ENCODE peak calls at places on chromosomes 11 and 22, in four cellular contexts. V, F, P and O are unnamed samples.

GRCh38 chr11:132452616-132453015 is 1079.7 kb downstream of the OPCML start:
- DNase-seq in V (no peak), P (no peak), F (no peak), O (no peak)

GRCh38 chr22:47151490-47151889 is 389.0 kb downstream of the TBC1D22A start:
- DNase-seq in P (no peak), F (no peak), V (no peak), O (no peak)

GRCh38 chr22:25754527-25755202 is 12.7 kb downstream of the MYO18B start:
- DNase-seq in P (no peak), F (no peak), V (no peak), O (no peak)

GRCh38 chr11:112537846-112538330 is 277.2 kb upstream of the PLET1 start:
- DNase-seq in V (no peak), P (no peak), F (no peak), O (no peak)

GRCh38 chr22:45482169-45482568 is 20.5 kb upstream of the FBLN1 start:
- DNase-seq in F (no peak), P (no peak), V (no peak), O (no peak)

GRCh38 chr22:20803696-20804324 is 29.9 kb downstream of the SERPIND1 start:
- DNase-seq in P (no peak), V (peak; percentile 78), F (peak; percentile 40), O (peak; percentile 65)

GRCh38 chr11:77117485-77117884 is 10.6 kb upstream of the MYO7A start:
- DNase-seq in F (no peak), V (no peak), P (no peak), O (no peak)

GRCh38 chr11:86294026-86294425 is 8.0 kb upstream of the HIKESHI start:
- DNase-seq in F (no peak), P (no peak), V (no peak), O (no peak)

GRCh38 chr11:122202161-122202950 is 86.3 kb upstream of the BLID start:
- DNase-seq in V (no peak), F (peak; percentile 6), P (no peak), O (peak; percentile 40)

GRCh38 chr11:66133216-66133775 is 63.2 kb downstream of the PACS1 start:
- DNase-seq in F (no peak), P (no peak), V (no peak), O (no peak)

GRCh38 chr22:50416996-50417395 is 57.8 kb downstream of the SBF1 start:
- DNase-seq in V (no peak), F (no peak), P (no peak), O (no peak)

GRCh38 chr11:13291794-13292193 is 14.2 kb downstream of the BMAL1 start:
- DNase-seq in F (no peak), P (no peak), V (no peak), O (no peak)

GRCh38 chr11:76153609-76153949 is 52.7 kb downstream of the WNT11 start:
- DNase-seq in P (no peak), V (no peak), F (peak; percentile 49), O (no peak)

GRCh38 chr22:30262112-30262511 is 4.5 kb downstream of the OSM start:
- DNase-seq in P (no peak), F (no peak), V (no peak), O (no peak)

GRCh38 chr22:32720924-32721323 is 80.6 kb upstream of the TIMP3 start:
- DNase-seq in P (no peak), V (no peak), F (peak; percentile 64), O (no peak)

GRCh38 chr11:73838443-73839122 is 38.1 kb downstream of the COA4 start:
- DNase-seq in F (no peak), P (no peak), V (no peak), O (peak; percentile 45)

GRCh38 chr11:130421697-130422096 is 6.7 kb downstream of the ADAMTS8 start:
- DNase-seq in F (no peak), P (no peak), V (no peak), O (no peak)

GRCh38 chr11:66218846-66219620 is 49.4 kb upstream of the RAB1B start:
- DNase-seq in P (no peak), F (no peak), V (no peak), O (no peak)

GRCh38 chr11:43853766-43854165 is 26.9 kb upstream of the ALKBH3 start:
- DNase-seq in F (no peak), P (no peak), V (no peak), O (no peak)

GRCh38 chr11:8683115-8683807 is 669 bp downstream of the RPL27A start:
- DNase-seq in V (peak; percentile 39), P (no peak), F (no peak), O (no peak)

GRCh38 chr11:45926001-45926401 is 3.5 kb downstream of the LARGE2 start:
- DNase-seq in F (no peak), V (no peak), P (no peak), O (no peak)

GRCh38 chr11:46677169-46677568 is 23.2 kb downstream of the ARHGAP1 start:
- DNase-seq in V (no peak), F (no peak), P (no peak), O (no peak)

GRCh38 chr11:125342281-125342980 is 153.6 kb downstream of the FEZ1 start:
- DNase-seq in P (no peak), V (no peak), F (no peak), O (no peak)

GRCh38 chr11:1727088-1727690 is 23.2 kb downstream of the IFITM10 start:
- DNase-seq in V (no peak), P (no peak), F (no peak), O (no peak)

GRCh38 chr22:37753746-37754145 is 54.0 kb upstream of the GCAT start:
- DNase-seq in F (no peak), P (no peak), V (no peak), O (no peak)

GRCh38 chr11:79466411-79466810 is 25.6 kb upstream of the TENM4 start:
- DNase-seq in P (no peak), F (no peak), V (no peak), O (no peak)

GRCh38 chr11:95487938-95488337 is 256.9 kb upstream of the SESN3 start:
- DNase-seq in P (no peak), V (no peak), F (peak; percentile 3), O (no peak)

GRCh38 chr11:2151500-2152257 is 9.3 kb downstream of the INS start:
- DNase-seq in V (peak; percentile 84), F (peak; percentile 73), P (no peak), O (peak; percentile 92)

GRCh38 chr11:16000065-16000464 is 356.3 kb downstream of the SOX6 start:
- DNase-seq in F (no peak), P (no peak), V (no peak), O (no peak)

GRCh38 chr11:20131744-20132666 is 28.3 kb downstream of the DBX1 start:
- DNase-seq in P (no peak), V (peak; percentile 76), F (peak; percentile 35), O (peak; percentile 88)

GRCh38 chr22:35510951-35511350 is 29.7 kb upstream of the RASD2 start:
- DNase-seq in F (no peak), P (no peak), V (no peak), O (no peak)

GRCh38 chr22:31870890-31871289 is 73.4 kb upstream of the YWHAH start:
- DNase-seq in P (no peak), V (no peak), F (no peak), O (no peak)

GRCh38 chr11:18768472-18768901 is 23.1 kb downstream of the PTPN5 start:
- DNase-seq in F (no peak), V (no peak), P (peak; percentile 77), O (no peak)
- TF ChIP-seq CREB1 in F (no peak), V (no peak), P (peak; percentile 36), O (no peak)

GRCh38 chr22:38843716-38844660 is at the start of gene NPTXR:
- DNase-seq in V (peak; percentile 83), P (no peak), F (peak; percentile 30), O (peak; percentile 69)
- TF ChIP-seq EZH2 in V (no peak), P (no peak), F (no peak), O (no peak)

DNA sequence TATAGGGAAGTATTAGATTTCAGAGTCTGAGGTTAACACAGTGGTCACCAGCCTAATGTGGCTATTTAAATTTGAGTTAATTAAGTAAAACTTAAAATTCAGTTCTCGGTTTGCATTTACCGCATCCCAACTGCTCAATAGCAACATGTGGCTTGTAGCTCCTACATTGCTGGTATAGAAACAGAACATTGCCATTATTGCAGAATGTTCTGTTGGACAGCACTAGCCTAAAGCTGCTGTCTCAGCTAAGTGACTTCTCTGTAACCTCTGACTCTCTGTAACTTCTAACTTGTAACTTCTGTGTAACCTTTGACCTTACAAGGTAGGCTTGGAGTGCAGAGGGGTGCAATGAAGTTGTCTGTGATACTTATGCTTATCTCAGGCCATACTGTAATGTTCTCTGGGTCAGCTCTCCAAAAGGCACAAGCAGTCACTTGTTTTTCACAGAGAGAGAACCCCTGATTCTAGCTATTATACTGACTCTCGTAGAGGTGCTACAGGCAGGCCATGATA is 78.7 kb downstream of the ZNRF3 start:
- DNase-seq in F (no peak), V (no peak), P (no peak), O (no peak)
- TF ChIP-seq REST in F (no peak), V (no peak), P (no peak), O (no peak)

GRCh38 chr22:43736651-43737050 is 75.5 kb downstream of the EFCAB6 start:
- DNase-seq in P (no peak), V (no peak), F (no peak), O (no peak)

GRCh38 chr22:43739851-43740250 is 72.3 kb downstream of the EFCAB6 start:
- DNase-seq in P (no peak), V (no peak), F (no peak), O (no peak)

GRCh38 chr22:43734370-43735005 is 77.6 kb downstream of the EFCAB6 start:
- DNase-seq in P (no peak), F (no peak), V (no peak), O (no peak)

GRCh38 chr22:43740587-43741270 is 71.4 kb downstream of the EFCAB6 start:
- DNase-seq in P (no peak), V (no peak), F (no peak), O (no peak)

DNA sequence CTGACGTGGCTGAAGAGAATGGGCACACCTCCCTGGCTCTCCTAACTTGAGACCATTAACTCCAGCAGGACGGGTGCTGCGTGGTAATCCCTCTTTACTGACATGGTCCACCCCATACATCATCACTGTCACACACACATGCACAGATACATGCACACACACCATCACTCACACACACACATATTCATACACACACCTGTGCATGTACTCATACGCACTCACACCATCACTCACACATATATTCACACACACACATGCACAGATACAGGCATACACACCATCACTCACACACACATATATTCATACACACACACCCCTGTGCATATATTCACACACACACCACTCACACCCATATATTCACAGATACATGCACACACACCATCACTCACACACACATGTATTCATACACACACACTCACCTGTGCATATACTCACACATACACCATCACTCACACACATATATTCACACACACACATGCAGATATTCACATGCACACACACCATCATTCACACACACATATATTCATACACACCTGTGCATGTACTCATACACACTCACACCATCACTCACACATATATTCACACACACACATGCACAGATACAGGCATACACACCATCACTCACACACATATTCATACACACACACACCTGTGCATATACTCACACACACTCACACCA is 74.8 kb downstream of the EFCAB6 start:
- DNase-seq in F (no peak), V (no peak), P (no peak), O (no peak)
- TF ChIP-seq CREB1 in F (no peak), V (no peak), P (no peak), O (no peak)

DNA sequence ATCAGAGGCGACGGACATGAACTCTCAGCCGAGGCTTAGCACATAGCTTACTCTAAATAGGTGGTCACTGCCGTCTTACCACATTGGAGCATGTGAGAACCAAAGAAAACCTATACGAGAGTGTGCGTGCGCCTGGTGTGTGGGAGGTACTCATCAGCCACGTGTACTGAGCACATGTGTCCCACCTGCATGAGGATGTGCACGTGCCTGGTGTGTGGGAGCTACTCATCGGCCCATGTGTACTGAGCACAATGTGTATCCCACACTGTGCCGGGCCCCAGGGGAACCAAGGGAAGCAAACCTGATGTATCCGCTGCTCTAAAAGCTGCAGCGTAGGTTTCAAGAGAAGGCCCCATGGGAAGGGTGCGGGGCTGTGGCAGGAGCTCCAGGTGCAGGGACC is 56.4 kb downstream of the ANO1 start:
- DNase-seq in P (no peak), F (no peak), V (no peak), O (no peak)
- TF ChIP-seq EZH2 in P (no peak), F (no peak), V (no peak), O (no peak)